ENCODE peak calls at places on chromosome 10, in nine cellular contexts. X is lung, L is A172, Q is NCI-H1105, I is kidney, T is WERI-Rb-1, C is Ammon's horn, D is AG08395, B is RWPE1. Y is an unnamed sample.

GRCh38 chr10:124117511-124117785 is 24.1 kb upstream of the CHST15 start:
- DNase-seq in X (no peak), L (no peak), Q (no peak), I (peak; percentile 51), T (no peak), C (no peak), D (no peak), B (no peak), Y (no peak)

GRCh38 chr10:92829042-92829785 is 19.1 kb upstream of the EXOC6 start:
- DNase-seq in X (no peak), L (no peak), Q (no peak), I (no peak), T (no peak), C (no peak), D (no peak), B (no peak), Y (no peak)

GRCh38 chr10:3477683-3478082 is 305.1 kb upstream of the PITRM1 start:
- DNase-seq in X (no peak), L (no peak), Q (no peak), I (no peak), T (no peak), C (no peak), D (no peak), B (no peak), Y (no peak)

GRCh38 chr10:113381906-113382562 is 170.8 kb upstream of the HABP2 start:
- DNase-seq in X (no peak), L (peak; percentile 67), Q (no peak), I (no peak), T (no peak), C (no peak), D (peak; percentile 75), B (no peak), Y (no peak)

GRCh38 chr10:43315535-43316245 is 48.8 kb upstream of the RASGEF1A start:
- DNase-seq in X (no peak), L (no peak), Q (no peak), I (no peak), T (no peak), C (no peak), D (no peak), B (no peak), Y (no peak)

GRCh38 chr10:21208666-21209316 is 311.7 kb upstream of the NEBL start:
- DNase-seq in X (no peak), L (no peak), Q (no peak), I (no peak), T (no peak), C (no peak), D (no peak), B (no peak), Y (no peak)

GRCh38 chr10:68212721-68213352 is 19.1 kb downstream of the ATOH7 start:
- DNase-seq in X (no peak), L (peak; percentile 38), Q (peak; percentile 7), I (no peak), T (no peak), C (peak; percentile 24), D (peak; percentile 47), B (peak; percentile 34), Y (no peak)

GRCh38 chr10:17256627-17257026 is 28.6 kb downstream of the VIM start:
- DNase-seq in X (no peak), L (no peak), Q (no peak), I (no peak), T (no peak), C (no peak), D (no peak), B (no peak), Y (no peak)

GRCh38 chr10:34655286-34656170 is 159.6 kb downstream of the PARD3 start:
- DNase-seq in X (no peak), L (peak; percentile 70), Q (peak; percentile 49), I (no peak), T (peak; percentile 17), C (peak; percentile 55), D (peak; percentile 61), B (peak; percentile 40), Y (peak; percentile 41)

GRCh38 chr10:27188897-27189296 is 33.7 kb downstream of the MASTL start:
- DNase-seq in X (no peak), L (no peak), Q (no peak), I (no peak), T (no peak), C (no peak), D (no peak), B (no peak), Y (no peak)

GRCh38 chr10:101091546-101092290 is 29.9 kb downstream of the KAZALD1 start:
- DNase-seq in X (no peak), L (no peak), Q (peak; percentile 9), I (no peak), T (no peak), C (no peak), D (no peak), B (no peak), Y (no peak)

GRCh38 chr10:35259769-35260397 is 76.4 kb upstream of the CCNY start:
- DNase-seq in X (no peak), L (peak; percentile 94), Q (no peak), I (no peak), T (no peak), C (no peak), D (peak; percentile 92), B (peak; percentile 58), Y (peak; percentile 52)

Y was measured in BJ.